ENCODE peak calls at places on chromosomes 2 and 18, in ten cellular contexts. D, V, G, P, F, L, O, Y, T and Q are unnamed samples.

GRCh38 chr2:240141736-240142135 is 1.3 kb upstream of the OTOS start:
- DNase-seq in O (no peak), D (no peak), P (no peak), G (no peak), F (no peak), L (no peak), T (no peak), Y (no peak), V (no peak), Q (peak)

GRCh38 chr2:230346921-230347533 is 20.0 kb downstream of the SP140L start:
- DNase-seq in O (no peak), F (no peak), P (no peak), T (no peak), L (no peak), G (no peak), V (no peak), Y (no peak), D (no peak), Q (no peak)

GRCh38 chr2:66456183-66457041 is 21.5 kb downstream of the MEIS1 start:
- DNase-seq in Y (no peak), T (no peak), G (no peak), V (no peak), F (no peak), O (no peak), L (no peak), D (no peak), P (no peak), Q (no peak)

GRCh38 chr2:166609183-166609959 is 115.3 kb upstream of the SCN7A start:
- DNase-seq in V (no peak), O (no peak), P (no peak), T (no peak), Y (no peak), G (no peak), L (no peak), D (no peak), F (no peak), Q (no peak)

GRCh38 chr2:101307503-101307902 is 998 bp downstream of the RNF149 start:
- DNase-seq in G (no peak), L (no peak), T (no peak), Y (no peak), V (no peak), D (no peak), O (no peak), F (no peak), P (no peak), Q (no peak)

GRCh38 chr2:128638311-128638710 is 319.6 kb upstream of the HS6ST1 start:
- DNase-seq in P (no peak), V (no peak), G (no peak), T (peak), Y (no peak), O (no peak), L (no peak), F (no peak), D (peak), Q (no peak)

GRCh38 chr2:156340818-156341481 is 8.4 kb upstream of the NR4A2 start:
- DNase-seq in V (no peak), D (no peak), T (no peak), O (no peak), P (no peak), L (no peak), G (no peak), Y (no peak), F (peak), Q (peak)

GRCh38 chr18:2883137-2883671 is 36.4 kb downstream of the EMILIN2 start:
- DNase-seq in D (no peak), T (peak), L (no peak), G (no peak), O (no peak), F (peak), P (peak), Y (no peak), V (no peak), Q (no peak)

GRCh38 chr2:159150208-159150607 is 136.3 kb downstream of the WDSUB1 start:
- DNase-seq in G (no peak), Y (no peak), O (no peak), L (no peak), D (no peak), P (peak), T (no peak), F (no peak), V (no peak), Q (no peak)